ENCODE peak calls at places on chromosomes 12 and 14, in seven cellular contexts. S, V, O, U, R, H and C are unnamed samples.

GRCh38 chr12:31585271-31585670 is 5.7 kb downstream of the DENND5B start:
- DNase-seq in U (no peak), O (no peak), R (no peak), V (peak), H (no peak), S (no peak), C (no peak)

GRCh38 chr14:26765768-26766550 is 168.1 kb upstream of the NOVA1 start:
- DNase-seq in H (peak), U (peak), S (no peak), R (no peak), V (peak), O (peak), C (no peak)

GRCh38 chr14:97053941-97054340 is 256.8 kb downstream of the VRK1 start:
- DNase-seq in H (no peak), R (no peak), O (no peak), V (no peak), S (no peak), U (no peak), C (no peak)

GRCh38 chr12:85572956-85573355 is 263.3 kb downstream of the RASSF9 start:
- DNase-seq in S (no peak), H (no peak), O (no peak), U (no peak), R (no peak), V (no peak), C (no peak)

GRCh38 chr14:58774531-58774930 is 136.8 kb downstream of the DACT1 start:
- DNase-seq in V (no peak), O (no peak), S (no peak), R (no peak), H (no peak), U (no peak), C (no peak)

GRCh38 chr12:114131824-114132223 is 165.7 kb upstream of the RBM19 start:
- DNase-seq in R (no peak), H (no peak), O (no peak), S (no peak), V (no peak), U (no peak), C (no peak)

GRCh38 chr12:6069452-6070093 is 54.9 kb downstream of the VWF start:
- DNase-seq in O (peak), V (peak), R (no peak), S (no peak), H (no peak), U (no peak), C (no peak)

GRCh38 chr12:110279561-110279960 is 1.5 kb upstream of the ATP2A2 start:
- DNase-seq in R (peak), H (no peak), U (no peak), O (no peak), V (no peak), S (no peak), C (peak)

GRCh38 chr14:99757331-99758070 is 35.7 kb upstream of the EML1 start:
- DNase-seq in H (no peak), U (peak), O (no peak), V (peak), S (no peak), R (no peak), C (no peak)

GRCh38 chr14:32307881-32308582 is 21.1 kb upstream of the AKAP6 start:
- DNase-seq in O (no peak), V (no peak), H (peak), S (no peak), R (no peak), U (peak), C (no peak)

GRCh38 chr12:54933381-54933780 is 51.2 kb downstream of the TESPA1 start:
- DNase-seq in O (no peak), S (no peak), U (no peak), V (peak), H (no peak), R (no peak), C (no peak)

GRCh38 chr14:75267141-75267601 is 11.5 kb upstream of the FOS start:
- DNase-seq in O (no peak), S (no peak), H (no peak), U (peak), R (no peak), V (peak), C (no peak)

GRCh38 chr12:26845984-26846383 is 13.0 kb upstream of the ITPR2 start:
- DNase-seq in H (no peak), S (no peak), V (peak), U (peak), R (no peak), O (peak), C (no peak)

GRCh38 chr14:21521526-21521925 is 4.6 kb downstream of the SALL2 start:
- DNase-seq in U (no peak), V (peak), R (no peak), S (no peak), H (no peak), O (peak), C (no peak)

GRCh38 chr12:39412210-39412609 is 30.7 kb downstream of the KIF21A start:
- DNase-seq in R (no peak), H (no peak), O (no peak), V (no peak), U (no peak), S (no peak), C (no peak)

GRCh38 chr14:52950410-52950897 is 396 bp downstream of the FERMT2 start:
- DNase-seq in H (peak), O (peak), U (peak), S (no peak), V (peak), R (peak), C (peak)

GRCh38 chr12:56213878-56214277 is 7.8 kb downstream of the RNF41 start:
- DNase-seq in H (no peak), O (no peak), U (no peak), R (no peak), S (no peak), V (no peak), C (no peak)

GRCh38 chr12:53558631-53559030 is 51.3 kb upstream of the NPFF start:
- DNase-seq in S (no peak), O (no peak), V (no peak), R (no peak), H (no peak), U (no peak), C (no peak)

GRCh38 chr14:32201196-32201815 is 539 bp upstream of the RNU6-7 start:
- DNase-seq in H (peak), V (peak), O (peak), R (peak), U (peak), S (peak), C (peak)

GRCh38 chr14:97442363-97442762 is 645.2 kb downstream of the VRK1 start:
- DNase-seq in H (no peak), O (no peak), U (no peak), V (no peak), S (no peak), R (no peak), C (no peak)

GRCh38 chr12:119425623-119426022 is 91.1 kb downstream of the CCDC60 start:
- DNase-seq in H (no peak), S (no peak), V (no peak), R (no peak), O (no peak), U (no peak), C (no peak)

GRCh38 chr12:72453550-72453949 is 181.4 kb downstream of the TRHDE start:
- DNase-seq in O (no peak), U (no peak), V (no peak), H (no peak), R (no peak), S (no peak), C (no peak)

GRCh38 chr14:50836515-50836914 is 5.6 kb upstream of the NIN start:
- DNase-seq in O (no peak), R (no peak), S (no peak), U (no peak), V (no peak), H (no peak), C (no peak)

GRCh38 chr12:112116232-112117060 is 7.9 kb upstream of the NAA25 start:
- DNase-seq in S (no peak), V (peak), U (peak), R (no peak), H (peak), O (peak), C (no peak)

GRCh38 chr12:111953455-111953854 is 59.5 kb downstream of the TMEM116 start:
- DNase-seq in U (peak), O (no peak), H (peak), V (peak), R (no peak), S (no peak), C (no peak)